ENCODE peak calls at places on chromosomes 6 and 20, in nine cellular contexts. Q is testis, A is tibial artery, B is spleen, J is fibroblast of lung, R is neural progenitor cell, X is mammary epithelial cell, Y is MM.1S, O is adrenal gland. V is an unnamed sample.
A peak's percentile ranks its signal among the peaks of the same experiment; 100 is the strongest.

GRCh38 chr20:1465470-1466210 is 1.0 kb downstream of the NSFL1C start:
- DNase-seq in O (peak; percentile 50), Q (no peak), X (peak; percentile 65), J (peak; percentile 55), Y (no peak), A (no peak), R (no peak), B (no peak), V (no peak)

GRCh38 chr6:150599199-150600002 is at the start of gene PLEKHG1:
- DNase-seq in B (peak; percentile 96), Q (peak; percentile 65), A (peak; percentile 67), O (peak; percentile 67), J (peak; percentile 64), X (peak; percentile 77), R (peak; percentile 87), Y (peak; percentile 57), V (peak; percentile 58)

GRCh38 chr20:44540834-44541233 is 19.0 kb upstream of the SERINC3 start:
- DNase-seq in R (no peak), B (no peak), Q (no peak), Y (no peak), J (peak; percentile 90), X (peak; percentile 71), O (no peak), A (no peak), V (no peak)

GRCh38 chr6:39296745-39297640 is 17.2 kb downstream of the KCNK17 start:
- DNase-seq in A (peak; percentile 71), Q (peak; percentile 22), Y (no peak), J (no peak), R (no peak), B (no peak), O (peak; percentile 77), X (no peak), V (no peak)

GRCh38 chr6:160955508-160956295 is 35.9 kb upstream of the MAP3K4 start:
- DNase-seq in O (no peak), A (no peak), J (no peak), B (no peak), R (no peak), Q (no peak), Y (no peak), X (no peak), V (no peak)

GRCh38 chr6:132228894-132229293 is 172.4 kb downstream of the MOXD1 start:
- DNase-seq in Q (no peak), Y (no peak), O (no peak), B (no peak), X (peak; percentile 35), R (no peak), A (no peak), J (peak; percentile 79), V (no peak)

GRCh38 chr6:78487401-78487800 is 379.9 kb upstream of the IRAK1BP1 start:
- DNase-seq in A (no peak), B (no peak), R (no peak), J (peak; percentile 60), Y (no peak), X (no peak), O (no peak), Q (no peak), V (no peak)

GRCh38 chr20:2151805-2152727 is 50.4 kb downstream of the STK35 start:
- DNase-seq in Y (no peak), Q (no peak), R (no peak), X (peak; percentile 64), A (peak; percentile 34), O (no peak), B (peak; percentile 34), J (peak; percentile 74), V (no peak)

GRCh38 chr6:11947569-11947968 is 64.5 kb upstream of the HIVEP1 start:
- DNase-seq in A (no peak), Q (no peak), J (no peak), Y (no peak), O (no peak), X (no peak), R (no peak), B (no peak), V (no peak)

GRCh38 chr6:158686791-158687381 is 37.0 kb downstream of the SYTL3 start:
- DNase-seq in X (no peak), A (no peak), Y (no peak), R (no peak), O (peak; percentile 25), J (no peak), Q (no peak), B (peak; percentile 69), V (peak; percentile 89)

GRCh38 chr6:31203345-31203979 is 33.0 kb upstream of the POU5F1 start:
- DNase-seq in B (no peak), R (no peak), Y (peak; percentile 85), A (no peak), O (no peak), X (peak; percentile 85), J (peak; percentile 80), Q (no peak), V (no peak)
- H3K27ac ChIP-seq in B (peak overlapping the region; percentile 94), R (no peak overlapping the region), Y (peak overlapping the region; percentile 99), A (peak overlapping the region; percentile 61), O (peak overlapping the region; percentile 45), X (peak overlapping the region; percentile 90), J (peak overlapping the region; percentile 84), Q (no peak overlapping the region), V (peak overlapping the region; percentile 76)

GRCh38 chr6:47202638-47203037 is 107.1 kb downstream of the TNFRSF21 start:
- DNase-seq in Y (no peak), O (no peak), R (no peak), A (no peak), J (no peak), Q (no peak), B (no peak), X (no peak), V (no peak)

GRCh38 chr6:47195251-47195650 is 114.5 kb downstream of the TNFRSF21 start:
- DNase-seq in A (no peak), X (no peak), R (no peak), O (no peak), Q (no peak), B (no peak), J (no peak), Y (no peak), V (no peak)

GRCh38 chr6:47196113-47196512 is 113.6 kb downstream of the TNFRSF21 start:
- DNase-seq in X (no peak), O (no peak), J (peak; percentile 13), Y (no peak), B (no peak), R (no peak), Q (no peak), A (no peak), V (no peak)

GRCh38 chr6:47200536-47201334 is 109.0 kb downstream of the TNFRSF21 start:
- DNase-seq in R (no peak), Q (no peak), J (peak; percentile 34), B (no peak), O (no peak), X (peak; percentile 75), A (no peak), Y (no peak), V (no peak)

GRCh38 chr6:47197672-47198640 is 111.7 kb downstream of the TNFRSF21 start:
- DNase-seq in B (no peak), Y (no peak), Q (no peak), A (no peak), X (no peak), R (no peak), J (no peak), O (no peak), V (no peak)
- H3K4me3 ChIP-seq in B (peak overlapping the region; percentile 41), Y (no peak overlapping the region), Q (no peak overlapping the region), A (no peak overlapping the region), X (peak overlapping the region; percentile 41), R (no peak overlapping the region), J (peak overlapping the region; percentile 29), O (no peak overlapping the region), V (no peak overlapping the region)

GRCh38 chr6:163454425-163454824 is 39.9 kb downstream of the QKI start:
- DNase-seq in X (no peak), A (no peak), J (no peak), R (no peak), Y (no peak), O (no peak), Q (no peak), B (no peak), V (no peak)
- H3K4me1 ChIP-seq in X (peaks cover 29% of the 10 kb centered on the region), A (peaks cover 23% of the 10 kb centered on the region), J (peaks cover 25% of the 10 kb centered on the region), R (peaks cover 11% of the 10 kb centered on the region), Y (no peaks in the 10 kb centered on the region), O (peaks cover 63% of the 10 kb centered on the region), Q (peaks cover 16% of the 10 kb centered on the region), B (peaks cover 91% of the 10 kb centered on the region), V (peaks cover 29% of the 10 kb centered on the region)

GRCh38 chr6:33621396-33622388 is 570 bp downstream of the ITPR3 start:
- DNase-seq in J (no peak), O (peak; percentile 68), Y (peak; percentile 43), X (peak; percentile 66), B (peak; percentile 86), R (peak; percentile 61), Q (peak; percentile 82), A (no peak), V (peak; percentile 33)

GRCh38 chr6:33620584-33621395 is at the start of gene ITPR3:
- DNase-seq in X (peak; percentile 83), R (peak; percentile 57), B (peak; percentile 92), A (peak; percentile 43), Y (peak; percentile 87), O (no peak), J (peak; percentile 41), Q (peak; percentile 76), V (peak; percentile 85)

GRCh38 chr6:33624856-33625255 is 3.7 kb downstream of the ITPR3 start:
- DNase-seq in Q (peak; percentile 86), R (no peak), A (no peak), Y (no peak), J (no peak), B (no peak), X (no peak), O (no peak), V (no peak)

GRCh38 chr6:33623895-33624381 is 2.8 kb downstream of the ITPR3 start:
- DNase-seq in Y (no peak), O (no peak), Q (no peak), B (no peak), R (no peak), X (no peak), J (no peak), A (no peak), V (no peak)

GRCh38 chr6:33622456-33623431 is 1.6 kb downstream of the ITPR3 start:
- DNase-seq in J (no peak), Q (no peak), X (peak; percentile 76), R (no peak), O (no peak), Y (no peak), A (peak; percentile 43), B (no peak), V (no peak)
- H3K27ac ChIP-seq in J (peak overlapping the region; percentile 58), Q (peak overlapping the region; percentile 53), X (peak overlapping the region; percentile 75), R (no peak overlapping the region), O (no peak overlapping the region), Y (peak overlapping the region; percentile 61), A (peak overlapping the region; percentile 68), B (peak overlapping the region; percentile 85), V (peak overlapping the region; percentile 92)

GRCh38 chr20:51091564-51092195 is 68.8 kb upstream of the KCNG1 start:
- DNase-seq in B (no peak), A (no peak), X (no peak), J (no peak), Y (no peak), R (peak; percentile 21), O (no peak), Q (no peak), V (no peak)
- H3K4me3 ChIP-seq in B (peak overlapping the region; percentile 5), A (no peak overlapping the region), X (no peak overlapping the region), J (no peak overlapping the region), Y (no peak overlapping the region), R (peak overlapping the region; percentile 5), O (no peak overlapping the region), Q (no peak overlapping the region), V (no peak overlapping the region)

DNA sequence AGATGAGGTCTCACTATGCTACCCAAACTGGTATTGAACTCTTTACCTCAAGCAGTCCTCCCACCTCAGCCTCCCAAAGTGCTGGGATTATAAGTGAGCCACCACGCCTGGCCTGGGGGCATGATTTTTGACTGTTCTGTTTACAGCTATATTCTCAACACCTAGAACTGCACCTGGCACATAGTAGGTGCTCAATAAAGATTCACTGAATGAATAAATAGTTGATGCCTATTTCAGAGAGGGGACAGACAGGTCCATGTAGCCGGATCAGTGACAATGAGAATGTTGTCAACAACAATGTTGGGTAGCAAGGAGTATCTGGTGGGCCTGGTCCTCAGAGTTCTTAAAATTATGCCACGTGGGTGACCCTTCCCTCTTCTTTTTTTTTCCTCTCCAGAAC is 8.9 kb downstream of the TRAF3IP2 start:
- DNase-seq in O (no peak), R (no peak), B (no peak), J (no peak), Y (no peak), Q (no peak), A (no peak), X (no peak), V (no peak)
- H3K4me1 ChIP-seq in O (peaks cover 63% of the 10 kb centered on the region), R (peaks cover 13% of the 10 kb centered on the region), B (peaks cover 42% of the 10 kb centered on the region), J (peaks cover 27% of the 10 kb centered on the region), Y (no peaks in the 10 kb centered on the region), Q (peaks cover 7% of the 10 kb centered on the region), A (peaks cover 41% of the 10 kb centered on the region), X (peaks cover 38% of the 10 kb centered on the region), V (peaks cover 1% of the 10 kb centered on the region)

V was measured in CD4-positive, alpha-beta memory T cell.